ENCODE peak calls at places on chromosomes 5 and 9, in six cellular contexts. H, M, F, B, N and V are unnamed samples.
A peak's percentile ranks its signal among the peaks of the same experiment; 100 is the strongest.

GRCh38 chr5:32201140-32201539 is 27.0 kb upstream of the GOLPH3 start:
- DNase-seq in F (no peak), M (peak; percentile 71), B (no peak), H (no peak), N (no peak), V (no peak)

GRCh38 chr9:74551266-74551665 is 54.1 kb downstream of the RORB start:
- DNase-seq in H (no peak), M (peak; percentile 1), B (no peak), F (no peak), N (no peak), V (no peak)

GRCh38 chr5:134120386-134121138 is 6.1 kb downstream of the TCF7 start:
- DNase-seq in M (no peak), H (no peak), F (no peak), N (no peak), B (no peak), V (no peak)

GRCh38 chr5:164553851-164554250 is 1048.4 kb downstream of the MAT2B start:
- DNase-seq in M (no peak), F (no peak), B (no peak), N (no peak), H (no peak), V (no peak)

GRCh38 chr5:113112435-113112834 is 135.8 kb downstream of the DCP2 start:
- DNase-seq in H (no peak), M (no peak), F (no peak), N (no peak), B (no peak), V (no peak)

GRCh38 chr9:69213647-69214046 is 39.6 kb downstream of the TJP2 start:
- DNase-seq in F (no peak), B (no peak), M (no peak), H (no peak), N (no peak), V (no peak)

GRCh38 chr9:121818016-121818661 is 166.7 kb downstream of the DAB2IP start:
- DNase-seq in N (no peak), H (no peak), B (no peak), F (no peak), M (no peak), V (no peak)

GRCh38 chr5:87541033-87541432 is 128.3 kb upstream of the CCNH start:
- DNase-seq in F (no peak), M (no peak), B (peak; percentile 19), H (no peak), N (no peak), V (no peak)

GRCh38 chr9:103245369-103245768 is 250.2 kb downstream of the CYLC2 start:
- DNase-seq in N (no peak), H (no peak), M (no peak), F (no peak), B (no peak), V (no peak)

GRCh38 chr9:24912767-24913166 is 367.1 kb upstream of the IZUMO3 start:
- DNase-seq in H (no peak), M (no peak), N (no peak), F (no peak), B (no peak), V (no peak)

GRCh38 chr5:6680922-6681321 is 32.3 kb upstream of the TENT4A start:
- DNase-seq in H (no peak), B (no peak), F (no peak), N (no peak), M (no peak), V (no peak)

GRCh38 chr5:80798633-80799032 is 143.8 kb upstream of the DHFR start:
- DNase-seq in H (no peak), N (no peak), M (no peak), B (no peak), F (no peak), V (no peak)

GRCh38 chr5:107040907-107041306 is 629.8 kb downstream of the EFNA5 start:
- DNase-seq in N (no peak), M (no peak), B (no peak), H (no peak), F (no peak), V (no peak)

GRCh38 chr9:38371495-38371894 is 21.0 kb upstream of the ALDH1B1 start:
- DNase-seq in F (peak; percentile 70), H (no peak), B (no peak), M (peak; percentile 76), N (peak; percentile 23), V (no peak)

GRCh38 chr5:158494541-158494940 is 605.2 kb downstream of the EBF1 start:
- DNase-seq in H (no peak), F (no peak), M (no peak), B (no peak), N (no peak), V (no peak)

GRCh38 chr9:113388833-113389232 is 12.0 kb upstream of the HDHD3 start:
- DNase-seq in N (no peak), H (no peak), M (no peak), F (no peak), B (no peak), V (no peak)

DNA sequence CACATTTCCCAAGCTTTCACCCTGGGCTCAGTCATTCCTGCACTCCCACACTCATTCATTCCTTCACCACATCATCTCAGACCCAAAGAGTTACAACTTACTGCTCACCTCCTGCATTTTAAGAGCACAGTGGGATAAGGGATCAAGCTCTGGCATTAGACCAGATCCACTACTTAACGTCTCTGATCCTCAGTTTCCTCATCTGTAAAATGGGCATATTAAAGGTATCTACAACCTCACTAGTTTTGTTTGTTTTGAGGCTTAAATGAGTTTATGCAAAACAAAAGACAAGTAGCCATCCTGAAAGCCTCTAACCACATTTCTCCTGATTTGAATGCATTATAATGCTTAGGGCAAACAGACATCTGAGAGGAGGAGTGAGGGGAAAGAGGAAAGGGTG is 77.6 kb downstream of the KLHL3 start:
- DNase-seq in F (no peak), M (no peak), N (no peak), B (no peak), H (no peak), V (no peak)
- TF ChIP-seq POLR2AphosphoS5 in F (no peak), M (no peak), N (no peak), B (no peak), H (no peak), V (no peak)

GRCh38 chr9:124216474-124217176 is 41.1 kb upstream of the NEK6 start:
- DNase-seq in B (no peak), N (peak; percentile 80), M (no peak), H (no peak), F (no peak), V (peak; percentile 98)
- TF ChIP-seq GABPA in B (no peak), N (no peak), M (no peak), H (no peak), F (peak; percentile 13), V (peak; percentile 69)

DNA sequence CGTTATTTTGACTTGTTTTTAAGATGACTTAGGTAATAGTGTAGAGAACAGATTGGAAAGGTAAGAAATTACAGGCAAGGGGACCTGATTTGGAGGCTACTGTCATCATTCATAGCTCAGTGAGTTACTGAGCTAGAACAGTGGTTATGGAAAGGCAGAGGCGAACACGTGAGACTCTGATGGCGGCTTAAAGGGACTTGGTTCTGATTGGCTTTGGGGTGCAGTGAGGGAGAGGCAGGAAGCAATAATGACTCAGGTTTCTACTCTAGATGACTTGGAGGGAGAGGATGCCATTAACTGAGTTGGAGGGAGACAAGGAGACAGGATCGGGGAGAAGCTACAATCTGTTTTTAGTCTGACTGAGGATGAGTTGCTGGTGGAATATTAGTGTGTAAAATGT is 3.0 kb downstream of the F2RL2 start:
- DNase-seq in F (peak; percentile 40), N (no peak), H (no peak), B (no peak), M (no peak), V (no peak)
- H3K4me3 ChIP-seq in F (no peak overlapping the region), N (no peak overlapping the region), H (no peak overlapping the region), B (peak overlapping the region; percentile 12), M (no peak overlapping the region), V (no peak overlapping the region)

GRCh38 chr9:114908104-114908621 is 22.2 kb downstream of the TNFSF8 start:
- DNase-seq in F (no peak), M (peak; percentile 83), H (no peak), B (no peak), N (no peak), V (no peak)
- TF ChIP-seq POLR2AphosphoS5 in F (no peak), M (no peak), H (no peak), B (peak; percentile 60), N (no peak), V (no peak)

GRCh38 chr5:51394609-51395008 is 11.4 kb downstream of the ISL1 start:
- DNase-seq in F (no peak), M (no peak), N (no peak), H (no peak), B (no peak), V (no peak)
- TF ChIP-seq GABPA in F (no peak), M (no peak), N (no peak), H (no peak), B (no peak), V (no peak)

GRCh38 chr5:140791111-140791510 is 3.5 kb upstream of the PCDHA2 start:
- DNase-seq in F (no peak), B (no peak), H (no peak), M (no peak), N (no peak), V (peak; percentile 73)

GRCh38 chr5:140796718-140797095 is 2.1 kb downstream of the PCDHA2 start:
- DNase-seq in H (no peak), F (no peak), M (no peak), N (no peak), B (no peak), V (no peak)

GRCh38 chr5:140795259-140795641 is 598 bp downstream of the PCDHA2 start:
- DNase-seq in M (no peak), H (no peak), F (peak; percentile 13), N (no peak), B (no peak), V (no peak)

GRCh38 chr5:140794594-140795258 is at the start of gene PCDHA2:
- DNase-seq in B (no peak), N (no peak), H (peak; percentile 58), M (no peak), F (no peak), V (no peak)
- H3K4me3 ChIP-seq in B (peak within 1 kb of the TSS; percentile 17), N (no peak within 1 kb of the TSS), H (peak within 1 kb of the TSS; percentile 54), M (no peak within 1 kb of the TSS), F (no peak within 1 kb of the TSS), V (no peak within 1 kb of the TSS)